ENCODE peak calls at places on chromosomes 6 and 20, in nine cellular contexts. V, Y, S, L, F, W, X, E and A are unnamed samples.

GRCh38 chr6:167565884-167566491 is 241.1 kb downstream of the TTLL2 start:
- DNase-seq in Y (no peak), F (no peak), V (peak; percentile 68), W (no peak), L (no peak), X (no peak), E (peak; percentile 69), S (peak; percentile 50), A (peak; percentile 53)

GRCh38 chr6:79649016-79649415 is 17.9 kb downstream of the SH3BGRL2 start:
- DNase-seq in L (no peak), Y (no peak), E (no peak), X (no peak), V (no peak), S (no peak), W (no peak), F (no peak), A (no peak)

GRCh38 chr20:848218-848617 is 14.7 kb downstream of the FAM110A start:
- DNase-seq in W (no peak), L (no peak), X (no peak), F (no peak), S (no peak), Y (no peak), E (no peak), V (no peak), A (no peak)

GRCh38 chr6:34360556-34360955 is 31.9 kb downstream of the NUDT3 start:
- DNase-seq in F (no peak), V (no peak), E (peak; percentile 52), S (no peak), Y (no peak), L (no peak), X (no peak), W (no peak), A (no peak)

GRCh38 chr6:165662041-165662491 is 975 bp downstream of the PDE10A start:
- DNase-seq in V (peak; percentile 71), W (peak; percentile 48), F (no peak), X (peak; percentile 47), E (peak; percentile 71), Y (no peak), L (peak; percentile 57), S (peak; percentile 56), A (no peak)

GRCh38 chr6:115896538-115897129 is 164.1 kb downstream of the FRK start:
- DNase-seq in W (peak; percentile 24), Y (no peak), F (no peak), X (no peak), S (peak; percentile 38), L (peak; percentile 12), E (peak; percentile 52), V (no peak), A (no peak)

GRCh38 chr6:32176476-32177181 is 745 bp upstream of the AGPAT1 start:
- DNase-seq in X (no peak), E (peak; percentile 73), S (no peak), F (no peak), Y (no peak), V (no peak), L (no peak), W (no peak), A (no peak)

GRCh38 chr6:5457983-5458683 is 196.8 kb downstream of the FARS2 start:
- DNase-seq in Y (peak; percentile 85), E (no peak), W (no peak), X (no peak), V (no peak), F (no peak), S (peak; percentile 15), L (no peak), A (no peak)

GRCh38 chr20:1415667-1416468 is 23.0 kb upstream of the FKBP1A start:
- DNase-seq in F (no peak), Y (no peak), X (no peak), S (peak; percentile 72), L (no peak), V (no peak), W (no peak), E (peak; percentile 84), A (no peak)

GRCh38 chr6:551405-551804 is 105.5 kb downstream of the HUS1B start:
- DNase-seq in F (no peak), S (no peak), V (no peak), X (no peak), L (no peak), W (no peak), Y (no peak), E (peak; percentile 19), A (no peak)
- TF ChIP-seq CTCF in F (no peak), S (no peak), V (no peak), X (no peak), L (no peak), W (no peak), Y (no peak), E (peak; percentile 17), A (no peak)

GRCh38 chr6:29375191-29375590 is at the start of gene OR12D3:
- DNase-seq in F (no peak), W (no peak), S (no peak), V (no peak), E (no peak), X (no peak), Y (no peak), L (no peak), A (no peak)

DNA sequence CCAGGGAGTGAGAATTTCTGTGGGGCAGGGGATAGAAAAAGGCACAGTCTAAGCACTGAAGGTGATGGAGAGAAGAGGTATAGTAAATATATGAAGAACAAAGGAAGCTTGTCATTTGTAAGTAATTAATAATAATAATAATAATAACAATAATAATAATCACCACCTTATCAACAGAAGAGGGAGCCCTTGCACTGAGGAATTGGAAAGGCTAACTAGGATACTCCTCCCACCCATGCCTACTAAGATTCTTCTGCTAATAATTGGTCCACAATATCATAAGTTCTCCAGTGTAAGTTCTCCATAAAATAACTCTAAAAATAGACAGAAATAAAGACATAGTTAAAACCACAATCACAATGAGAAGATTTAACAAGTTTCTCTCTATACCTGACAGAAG is 912 bp upstream of the OR12D3 start:
- DNase-seq in L (no peak), S (peak; percentile 29), Y (no peak), W (no peak), V (no peak), F (no peak), E (no peak), X (no peak), A (no peak)
- TF ChIP-seq CTCF in L (peak; percentile 54), S (no peak), Y (no peak), W (peak; percentile 45), V (no peak), F (no peak), E (no peak), X (no peak), A (peak; percentile 61)

GRCh38 chr6:84028350-84028749 is 5.2 kb upstream of the MRAP2 start:
- DNase-seq in E (no peak), L (no peak), Y (no peak), F (no peak), V (no peak), S (no peak), X (no peak), W (no peak), A (no peak)

GRCh38 chr6:84037425-84038089 is 4.0 kb downstream of the MRAP2 start:
- DNase-seq in F (no peak), X (no peak), L (no peak), V (no peak), Y (no peak), E (no peak), W (no peak), S (no peak), A (no peak)

GRCh38 chr6:84035484-84035883 is 1.9 kb downstream of the MRAP2 start:
- DNase-seq in X (no peak), W (no peak), F (no peak), S (no peak), L (no peak), Y (no peak), V (no peak), E (no peak), A (no peak)

GRCh38 chr6:84033523-84034451 is at the start of gene MRAP2:
- DNase-seq in Y (no peak), F (no peak), W (peak; percentile 51), L (peak; percentile 35), S (peak; percentile 47), E (peak; percentile 15), X (peak; percentile 24), V (peak; percentile 83), A (no peak)
- TF ChIP-seq CTCF in Y (no peak), F (no peak), W (no peak), L (no peak), S (no peak), E (no peak), X (no peak), V (no peak), A (peak; percentile 18)

GRCh38 chr6:69867075-69867911 is 937 bp downstream of the COL19A1 start:
- DNase-seq in V (peak; percentile 87), L (peak; percentile 65), X (peak; percentile 76), S (peak; percentile 74), Y (peak; percentile 78), E (peak; percentile 32), F (peak; percentile 74), W (peak; percentile 74), A (peak; percentile 77)
- TF ChIP-seq CTCF in V (no peak), L (peak; percentile 45), X (peak; percentile 65), S (no peak), Y (peak; percentile 35), E (no peak), F (no peak), W (no peak), A (peak; percentile 50)

DNA sequence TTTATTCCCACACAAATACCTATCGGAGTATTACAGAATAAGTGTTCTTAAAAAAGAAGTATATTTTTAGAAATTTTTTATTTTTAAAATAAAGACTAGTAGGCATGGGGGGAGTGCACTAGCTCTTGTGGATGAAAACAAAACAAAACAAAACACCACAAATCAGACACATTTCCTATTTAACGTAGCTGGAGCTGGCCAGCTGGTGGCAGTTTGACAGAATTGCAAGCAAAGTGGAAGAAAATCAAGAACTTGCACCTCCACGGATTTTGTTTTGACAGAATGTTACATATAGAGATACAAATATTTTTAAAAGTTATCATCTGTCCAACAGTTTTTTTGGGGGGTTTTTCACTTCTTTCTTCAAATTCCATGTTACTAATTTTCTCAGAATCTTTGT is 63.6 kb upstream of the SNRPB2 start:
- DNase-seq in V (no peak), L (no peak), F (no peak), S (no peak), Y (no peak), X (no peak), E (no peak), W (no peak), A (no peak)
- TF ChIP-seq CTCF in V (no peak), L (peak; percentile 48), F (no peak), S (no peak), Y (no peak), X (no peak), E (peak; percentile 8), W (peak; percentile 30), A (peak; percentile 66)

GRCh38 chr6:14265049-14266021 is 147.8 kb downstream of the CD83 start:
- DNase-seq in S (no peak), V (no peak), L (no peak), E (no peak), W (no peak), Y (no peak), F (peak; percentile 17), X (no peak), A (no peak)
- TF ChIP-seq CTCF in S (no peak), V (no peak), L (no peak), E (peak; percentile 20), W (no peak), Y (no peak), F (no peak), X (no peak), A (peak; percentile 53)